ENCODE peak calls at places on chromosomes 11 and 22, in seven cellular contexts. K, W, Y, G, C, T and A are unnamed samples.

GRCh38 chr11:106070606-106071005 is 6.5 kb downstream of the KBTBD3 start:
- DNase-seq in C (no peak), K (no peak), G (no peak), Y (no peak), W (no peak), T (no peak), A (no peak)

GRCh38 chr11:35236667-35237003 is 97.7 kb downstream of the CD44 start:
- DNase-seq in K (no peak), G (no peak), W (no peak), Y (no peak), T (no peak), C (no peak), A (no peak)

GRCh38 chr11:64792482-64792881 is 10.5 kb downstream of the MAP4K2 start:
- DNase-seq in K (no peak), C (no peak), W (no peak), G (no peak), Y (no peak), T (no peak), A (no peak)

GRCh38 chr22:30445438-30445936 is 19.9 kb downstream of the MTFP1 start:
- DNase-seq in C (no peak), K (no peak), G (no peak), Y (no peak), W (no peak), T (no peak), A (no peak)

GRCh38 chr11:112972399-112973115 is 11.3 kb downstream of the NCAM1 start:
- DNase-seq in T (no peak), K (no peak), C (no peak), W (no peak), G (no peak), Y (no peak), A (no peak)

GRCh38 chr22:40008726-40009125 is 14.0 kb downstream of the FAM83F start:
- DNase-seq in Y (no peak), K (no peak), W (no peak), C (no peak), T (no peak), G (no peak), A (no peak)

GRCh38 chr11:33207408-33207985 is 46.2 kb upstream of the CSTF3 start:
- DNase-seq in T (no peak), K (peak), G (peak), C (no peak), Y (no peak), W (no peak), A (no peak)

GRCh38 chr11:45650166-45651095 is 15.0 kb downstream of the CHST1 start:
- DNase-seq in W (no peak), C (no peak), Y (no peak), K (no peak), G (no peak), T (no peak), A (no peak)

GRCh38 chr11:11706022-11706421 is 84.2 kb upstream of the GALNT18 start:
- DNase-seq in Y (no peak), K (no peak), G (no peak), C (peak), T (no peak), W (no peak), A (peak)

GRCh38 chr11:70483077-70483861 is 84.9 kb downstream of the CTTN start:
- DNase-seq in K (peak), G (peak), Y (peak), T (no peak), W (no peak), C (peak), A (peak)

GRCh38 chr11:114098927-114099326 is 39.4 kb downstream of the ZBTB16 start:
- DNase-seq in T (no peak), K (no peak), C (no peak), Y (no peak), W (no peak), G (no peak), A (no peak)

GRCh38 chr22:41857860-41858199 is 24.9 kb downstream of the SREBF2 start:
- DNase-seq in C (no peak), W (no peak), G (no peak), T (no peak), Y (no peak), K (no peak), A (no peak)

GRCh38 chr11:129694538-129694937 is 121.1 kb upstream of the TMEM45B start:
- DNase-seq in G (no peak), K (peak), Y (peak), W (no peak), T (no peak), C (peak), A (no peak)

GRCh38 chr11:34302046-34302921 is 55.5 kb downstream of the ABTB2 start:
- DNase-seq in W (no peak), G (no peak), K (no peak), T (no peak), Y (no peak), C (no peak), A (peak)

GRCh38 chr11:45658292-45658991 is 7.0 kb downstream of the CHST1 start:
- DNase-seq in K (no peak), C (peak), W (peak), Y (peak), G (peak), T (no peak), A (no peak)

GRCh38 chr11:101797335-101797734 is 117.5 kb upstream of the CEP126 start:
- DNase-seq in W (no peak), C (no peak), T (no peak), K (no peak), Y (no peak), G (no peak), A (no peak)

GRCh38 chr22:38107692-38108515 is 2.6 kb downstream of the BAIAP2L2 start:
- DNase-seq in K (no peak), Y (peak), G (peak), C (no peak), W (no peak), T (no peak), A (no peak)

GRCh38 chr11:96486890-96487633 is 97.2 kb downstream of the JRKL start:
- DNase-seq in Y (peak), K (no peak), T (no peak), G (peak), W (no peak), C (peak), A (no peak)

GRCh38 chr11:65609236-65609635 is 4.8 kb downstream of the MAP3K11 start:
- DNase-seq in K (no peak), T (no peak), G (no peak), W (no peak), C (no peak), Y (no peak), A (no peak)

GRCh38 chr11:12863605-12864121 is 145.5 kb upstream of the RASSF10 start:
- DNase-seq in C (no peak), T (no peak), K (no peak), Y (no peak), W (no peak), G (no peak), A (no peak)

GRCh38 chr11:125270711-125271110 is 106.2 kb downstream of the PKNOX2 start:
- DNase-seq in Y (no peak), T (no peak), G (no peak), K (no peak), W (no peak), C (no peak), A (no peak)

GRCh38 chr22:28442951-28443876 is 236.4 kb downstream of the TTC28 start:
- DNase-seq in C (peak), K (peak), W (no peak), T (no peak), Y (peak), G (peak), A (no peak)

GRCh38 chr11:100592619-100593309 is 94.3 kb upstream of the ARHGAP42 start:
- DNase-seq in W (no peak), K (no peak), G (no peak), C (no peak), Y (no peak), T (no peak), A (no peak)

GRCh38 chr22:19448739-19449421 is 1.4 kb upstream of the C22orf39 start:
- DNase-seq in W (no peak), Y (no peak), K (no peak), T (no peak), C (no peak), G (no peak), A (no peak)

GRCh38 chr11:93166867-93167266 is 30.9 kb downstream of the SLC36A4 start:
- DNase-seq in C (no peak), K (no peak), T (no peak), G (no peak), Y (no peak), W (no peak), A (no peak)

GRCh38 chr11:77197626-77198320 is 69.7 kb downstream of the MYO7A start:
- DNase-seq in C (no peak), Y (no peak), T (no peak), K (no peak), W (peak), G (no peak), A (no peak)

GRCh38 chr11:61963282-61964057 is 4.0 kb downstream of the FTH1 start:
- DNase-seq in K (no peak), T (no peak), W (no peak), G (no peak), Y (peak), C (no peak), A (no peak)

GRCh38 chr11:133078591-133079179 is 453.6 kb downstream of the OPCML start:
- DNase-seq in G (peak), Y (peak), W (no peak), T (no peak), C (peak), K (peak), A (no peak)

GRCh38 chr22:25360891-25361645 is 141.6 kb downstream of the CRYBB2 start:
- DNase-seq in K (no peak), Y (no peak), C (no peak), G (no peak), W (no peak), T (no peak), A (no peak)

GRCh38 chr11:44572884-44573283 is 7.4 kb downstream of the CD82 start:
- DNase-seq in Y (no peak), G (peak), C (peak), W (peak), K (no peak), T (no peak), A (no peak)

GRCh38 chr11:120954381-120954780 is 69.5 kb upstream of the TBCEL start:
- DNase-seq in W (no peak), K (no peak), Y (no peak), C (no peak), T (no peak), G (no peak), A (no peak)

GRCh38 chr22:28442264-28442950 is 237.2 kb downstream of the TTC28 start:
- DNase-seq in T (no peak), Y (peak), W (peak), K (peak), G (peak), C (peak), A (peak)

GRCh38 chr11:82862379-82862778 is 37.9 kb downstream of the PRCP start:
- DNase-seq in W (no peak), Y (no peak), K (no peak), T (no peak), G (no peak), C (no peak), A (no peak)

DNA sequence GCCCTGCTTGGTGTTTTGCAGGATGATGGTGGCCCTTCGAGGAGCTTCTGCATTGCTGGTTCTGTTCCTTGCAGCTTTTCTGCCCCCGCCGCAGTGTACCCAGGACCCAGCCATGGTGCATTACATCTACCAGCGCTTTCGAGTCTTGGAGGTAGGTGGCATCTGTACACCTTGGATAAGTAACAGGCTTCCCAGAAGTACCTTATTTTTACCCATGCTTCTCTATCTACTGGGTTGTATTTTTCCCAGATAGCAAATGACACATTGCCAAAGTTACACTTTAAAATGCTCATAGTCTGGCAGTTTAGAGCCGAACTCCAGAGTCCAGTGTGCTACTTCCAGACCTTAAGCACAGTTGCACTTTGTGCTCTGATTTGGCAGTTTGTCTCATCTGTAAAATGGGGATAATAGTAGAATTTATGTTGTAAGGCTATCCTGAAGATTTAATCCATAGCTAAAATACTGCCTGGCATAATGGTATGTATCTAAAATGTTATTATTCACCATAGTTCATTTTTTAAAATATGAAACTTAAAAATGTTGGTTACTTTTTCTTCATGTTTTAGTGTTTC is 634 bp downstream of the OLFML1 start:
- DNase-seq in K (no peak), G (no peak), W (no peak), Y (no peak), T (no peak), C (no peak), A (no peak)
- H3K27ac ChIP-seq in K (no peak), G (peak), W (peak), Y (peak), T (peak), C (no peak), A (no peak)

GRCh38 chr11:14022821-14023220 is 60.3 kb downstream of the SPON1 start:
- DNase-seq in W (no peak), G (no peak), K (no peak), Y (no peak), T (no peak), C (peak), A (no peak)
- TF ChIP-seq POLR2AphosphoS5 in W (no peak), G (no peak), K (no peak), Y (no peak), T (no peak), C (no peak), A (no peak)

DNA sequence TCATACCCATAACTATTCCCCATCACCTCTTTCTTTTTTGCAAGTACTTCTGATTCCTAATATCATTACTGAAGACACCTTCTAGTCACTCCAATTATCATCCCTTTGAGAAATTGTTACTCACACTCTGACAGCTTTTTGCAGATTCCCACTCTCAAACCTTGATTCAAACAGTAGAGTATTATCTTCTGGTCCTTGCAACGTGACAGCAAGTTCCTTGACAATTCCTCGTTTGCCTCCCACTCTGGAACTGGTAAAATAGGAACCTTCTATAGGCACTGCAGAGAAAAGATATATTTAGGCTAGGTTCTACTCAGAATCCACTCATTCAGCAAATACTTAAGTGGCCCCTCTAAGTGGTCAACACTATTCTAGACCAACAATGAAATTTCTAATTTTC is 23.2 kb downstream of the AGBL2 start:
- DNase-seq in Y (no peak), K (no peak), C (no peak), G (no peak), W (no peak), T (no peak), A (no peak)
- H3K27ac ChIP-seq in Y (no peak), K (no peak), C (no peak), G (no peak), W (no peak), T (no peak), A (no peak)

DNA sequence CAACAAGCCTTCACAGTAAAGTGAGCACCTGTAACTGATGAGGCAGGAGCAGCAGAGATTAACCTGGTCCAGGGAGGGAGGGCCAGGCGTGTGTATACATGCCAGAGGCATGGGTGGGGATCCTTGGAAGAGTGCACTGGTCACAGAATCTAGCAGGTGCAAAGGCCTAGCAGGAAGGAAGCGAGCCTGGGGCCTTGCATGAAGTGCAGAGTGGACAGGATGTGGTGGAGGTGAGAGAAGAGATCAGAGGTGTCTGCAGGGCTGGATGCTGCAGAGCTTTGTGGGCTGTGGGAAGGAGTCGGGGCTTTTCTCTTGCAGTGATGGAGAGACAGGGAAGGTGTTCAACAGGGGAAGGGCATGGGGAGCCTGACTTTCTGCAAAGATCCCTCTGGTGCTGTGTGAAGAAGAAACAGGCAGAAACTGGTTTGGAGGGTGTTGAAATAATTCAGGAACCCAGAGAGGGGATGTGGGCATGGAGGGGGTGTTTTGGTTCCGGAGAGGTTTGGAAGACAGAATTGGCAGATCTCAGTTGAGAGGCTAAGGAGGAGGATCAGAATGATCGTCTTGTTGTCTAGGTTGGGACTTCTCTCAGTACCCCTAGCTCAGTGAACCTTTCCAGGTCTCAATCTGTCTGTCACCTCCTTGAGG is 2.6 kb upstream of the TPST2 start:
- DNase-seq in T (no peak), Y (peak), K (no peak), G (peak), W (no peak), C (no peak), A (no peak)
- TF ChIP-seq POLR2AphosphoS5 in T (no peak), Y (no peak), K (no peak), G (no peak), W (no peak), C (no peak), A (no peak)

DNA sequence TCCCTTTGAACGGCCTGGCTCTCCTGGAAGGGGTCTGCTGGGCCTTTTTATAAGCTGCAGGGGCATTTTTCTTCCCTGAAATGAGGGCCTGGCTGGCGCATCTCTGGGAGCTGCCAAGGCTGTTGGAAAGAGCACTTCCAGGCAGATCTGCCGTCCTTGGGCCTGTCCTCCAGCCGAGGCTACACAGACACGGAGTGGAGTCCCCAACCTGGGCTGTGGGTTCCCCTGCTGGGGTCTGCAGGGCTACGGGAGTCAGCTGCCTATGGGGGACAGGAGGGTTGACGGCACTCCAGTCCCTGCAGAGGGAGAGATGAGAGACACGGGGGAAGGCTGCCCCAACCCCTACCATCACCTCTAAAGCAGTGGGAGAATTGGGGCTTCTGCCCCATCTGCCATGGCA is 606.6 kb downstream of the TBC1D22A start:
- DNase-seq in G (peak), T (no peak), C (no peak), W (no peak), Y (no peak), K (no peak), A (no peak)
- H3K27ac ChIP-seq in G (no peak), T (no peak), C (no peak), W (no peak), Y (no peak), K (no peak), A (no peak)